ENCODE peak calls at places on chromosomes 12 and 14, in four cellular contexts. W is activated B cell treated with CpG ODN at 0.5 μM for 24 hours; A is CD8-positive, alpha-beta memory T cell; U is T-helper 1 cell. V is an unnamed sample.

GRCh38 chr14:95191445-95192199 is 34.3 kb upstream of the DICER1 start:
- DNase-seq in U (no peak), W (no peak), A (no peak), V (no peak)

GRCh38 chr12:109112720-109113465 is 3.5 kb upstream of the ACACB start:
- DNase-seq in U (no peak), W (no peak), A (no peak), V (no peak)

GRCh38 chr14:64698899-64699298 is 5.3 kb upstream of the PLEKHG3 start:
- DNase-seq in A (no peak), U (no peak), W (no peak), V (no peak)

GRCh38 chr14:81018245-81018644 is 62.8 kb downstream of the TSHR start:
- DNase-seq in U (no peak), W (no peak), A (no peak), V (no peak)

GRCh38 chr12:15688202-15688736 is 100.9 kb downstream of the EPS8 start:
- DNase-seq in W (no peak), U (no peak), A (no peak), V (no peak)

GRCh38 chr12:87848248-87848868 is 180.8 kb downstream of the C12orf50 start:
- DNase-seq in A (no peak), U (no peak), W (no peak), V (no peak)

GRCh38 chr12:14774944-14775651 is 28.2 kb downstream of the WBP11 start:
- DNase-seq in A (no peak), U (peak), W (peak), V (peak)

GRCh38 chr12:132342322-132342721 is 12.9 kb upstream of the GALNT9 start:
- DNase-seq in W (no peak), U (no peak), A (no peak), V (no peak)

GRCh38 chr12:12718853-12719252 is 1.7 kb downstream of the CDKN1B start:
- DNase-seq in A (no peak), U (no peak), W (no peak), V (no peak)

GRCh38 chr14:98731701-98732100 is 540.3 kb downstream of the BCL11B start:
- DNase-seq in W (no peak), U (no peak), A (no peak), V (no peak)

GRCh38 chr12:132393991-132394949 is 64.9 kb upstream of the GALNT9 start:
- DNase-seq in A (no peak), U (no peak), W (no peak), V (no peak)

GRCh38 chr12:51845451-51845850 is 3.1 kb downstream of the FIGNL2 start:
- DNase-seq in A (no peak), U (no peak), W (no peak), V (no peak)

GRCh38 chr14:24398943-24399801 is at the start of gene NYNRIN:
- DNase-seq in W (peak), A (peak), U (peak), V (no peak)

GRCh38 chr12:68013181-68013580 is 23.9 kb downstream of the IFNG-AS1 start:
- DNase-seq in W (no peak), U (no peak), A (no peak), V (no peak)

GRCh38 chr12:116975779-116976393 is 65.1 kb downstream of the FBXW8 start:
- DNase-seq in W (no peak), U (no peak), A (no peak), V (no peak)

GRCh38 chr14:96399405-96399804 is 7.5 kb downstream of the AK7 start:
- DNase-seq in A (no peak), W (no peak), U (no peak), V (no peak)

V was measured in T-helper 17 cell.